ENCODE peak calls at places on chromosomes 16 and 17, in six cellular contexts. One of them, this sample, is unnamed.

GRCh38 chr16:88479795-88480760 is 27.0 kb downstream of the ZFPM1 start:
- DNase-seq in GM23338: no peak
- DNase-seq in sigmoid colon: no peak
- DNase-seq in AG04450: no peak
- DNase-seq in OCI-LY7: peak; percentile 78
- DNase-seq in A549: no peak
- DNase-seq in this sample: no peak

GRCh38 chr16:1874854-1875253 is 2.9 kb upstream of the MEIOB start:
- DNase-seq in GM23338: no peak
- DNase-seq in sigmoid colon: no peak
- DNase-seq in AG04450: no peak
- DNase-seq in OCI-LY7: no peak
- DNase-seq in A549: no peak
- DNase-seq in this sample: no peak

GRCh38 chr16:19499006-19499405 is 22.9 kb downstream of the GDE1 start:
- DNase-seq in GM23338: no peak
- DNase-seq in sigmoid colon: no peak
- DNase-seq in AG04450: no peak
- DNase-seq in OCI-LY7: no peak
- DNase-seq in A549: no peak
- DNase-seq in this sample: no peak

GRCh38 chr16:84062734-84063640 is 20.4 kb upstream of the SLC38A8 start:
- DNase-seq in GM23338: peak; percentile 92
- DNase-seq in sigmoid colon: peak; percentile 84
- DNase-seq in AG04450: peak; percentile 48
- DNase-seq in OCI-LY7: peak; percentile 34
- DNase-seq in A549: peak; percentile 78
- DNase-seq in this sample: peak; percentile 82

GRCh38 chr17:76379646-76380376 is 4.6 kb upstream of the SPHK1 start:
- DNase-seq in GM23338: no peak
- DNase-seq in sigmoid colon: no peak
- DNase-seq in AG04450: no peak
- DNase-seq in OCI-LY7: no peak
- DNase-seq in A549: no peak
- DNase-seq in this sample: no peak

GRCh38 chr16:87380875-87381274 is 2.7 kb downstream of the FBXO31 start:
- DNase-seq in GM23338: no peak
- DNase-seq in sigmoid colon: peak; percentile 12
- DNase-seq in AG04450: no peak
- DNase-seq in OCI-LY7: no peak
- DNase-seq in A549: no peak
- DNase-seq in this sample: no peak

GRCh38 chr16:68629315-68629900 is 15.7 kb upstream of the CDH3 start:
- DNase-seq in GM23338: peak; percentile 75
- DNase-seq in sigmoid colon: no peak
- DNase-seq in AG04450: no peak
- DNase-seq in OCI-LY7: no peak
- DNase-seq in A549: no peak
- DNase-seq in this sample: no peak

GRCh38 chr16:57532251-57532625 is 4.1 kb downstream of the CCDC102A start:
- DNase-seq in GM23338: no peak
- DNase-seq in sigmoid colon: peak; percentile 56
- DNase-seq in AG04450: no peak
- DNase-seq in OCI-LY7: peak; percentile 27
- DNase-seq in A549: no peak
- DNase-seq in this sample: peak; percentile 35

GRCh38 chr17:37315601-37316000 is 60.2 kb upstream of the C17orf78 start:
- DNase-seq in GM23338: no peak
- DNase-seq in sigmoid colon: no peak
- DNase-seq in AG04450: no peak
- DNase-seq in OCI-LY7: no peak
- DNase-seq in A549: no peak
- DNase-seq in this sample: no peak

GRCh38 chr16:71807905-71808592 is 585 bp downstream of the AP1G1 start:
- DNase-seq in GM23338: peak; percentile 32
- DNase-seq in sigmoid colon: peak; percentile 69
- DNase-seq in AG04450: no peak
- DNase-seq in OCI-LY7: no peak
- DNase-seq in A549: peak; percentile 40
- DNase-seq in this sample: no peak

GRCh38 chr17:50149425-50150353 is 788 bp downstream of the PPP1R9B start:
- DNase-seq in GM23338: peak; percentile 78
- DNase-seq in sigmoid colon: peak; percentile 80
- DNase-seq in AG04450: no peak
- DNase-seq in OCI-LY7: peak; percentile 86
- DNase-seq in A549: peak; percentile 76
- DNase-seq in this sample: no peak

GRCh38 chr16:57938936-57939871 is 31.7 kb downstream of the CNGB1 start:
- DNase-seq in GM23338: no peak
- DNase-seq in sigmoid colon: no peak
- DNase-seq in AG04450: no peak
- DNase-seq in OCI-LY7: no peak
- DNase-seq in A549: peak; percentile 36
- DNase-seq in this sample: peak; percentile 36

GRCh38 chr17:9566067-9566466 is 9.6 kb downstream of the STX8 start:
- DNase-seq in GM23338: no peak
- DNase-seq in sigmoid colon: no peak
- DNase-seq in AG04450: no peak
- DNase-seq in OCI-LY7: no peak
- DNase-seq in A549: no peak
- DNase-seq in this sample: no peak

GRCh38 chr16:23286131-23286532 is 16.0 kb upstream of the SCNN1B start:
- DNase-seq in GM23338: no peak
- DNase-seq in sigmoid colon: no peak
- DNase-seq in AG04450: no peak
- DNase-seq in OCI-LY7: no peak
- DNase-seq in A549: no peak
- DNase-seq in this sample: no peak

DNA sequence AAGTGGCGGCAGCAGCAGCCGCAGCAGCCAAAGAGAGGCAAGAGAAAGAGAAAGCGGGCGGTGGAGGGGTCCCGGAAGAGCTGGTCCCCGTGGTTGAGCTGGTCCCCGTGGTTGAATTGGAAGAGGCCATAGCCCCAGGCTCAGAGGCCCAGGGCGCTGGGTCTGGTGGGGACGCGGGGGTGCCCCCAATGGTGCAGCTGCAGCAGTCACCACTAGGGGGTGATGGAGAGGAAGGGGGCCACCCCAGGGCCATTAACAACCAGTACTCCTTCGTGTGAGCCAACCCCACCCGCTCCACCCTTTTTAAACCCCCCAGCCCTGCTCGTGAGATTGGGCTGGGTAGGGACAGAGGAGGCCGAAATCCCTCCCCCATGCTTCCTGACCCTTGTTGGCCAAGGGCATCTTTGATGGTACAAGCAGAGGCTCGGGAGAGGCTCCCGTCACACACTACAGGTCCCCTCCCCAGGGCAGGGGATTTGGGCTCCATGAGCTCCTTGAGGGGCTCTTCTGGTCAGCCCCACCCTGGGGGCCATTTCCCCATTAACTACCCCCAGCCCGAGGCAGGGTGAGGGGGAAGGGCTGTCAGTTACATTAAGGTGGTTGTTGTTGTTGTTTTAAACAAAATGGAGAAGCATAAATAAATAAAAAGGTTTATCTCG is 4.6 kb upstream of the ATP2A1 start:
- DNase-seq in GM23338: peak; percentile 78
- DNase-seq in sigmoid colon: no peak
- DNase-seq in AG04450: no peak
- DNase-seq in OCI-LY7: peak; percentile 50
- DNase-seq in A549: no peak
- DNase-seq in this sample: no peak
- TF ChIP-seq CTCF in GM23338: peak; percentile 66
- TF ChIP-seq CTCF in sigmoid colon: peak; percentile 37
- TF ChIP-seq CTCF in AG04450: peak; percentile 59
- TF ChIP-seq CTCF in OCI-LY7: peak; percentile 79
- TF ChIP-seq CTCF in A549: peak; percentile 50
- TF ChIP-seq CTCF in this sample: peak; percentile 29

DNA sequence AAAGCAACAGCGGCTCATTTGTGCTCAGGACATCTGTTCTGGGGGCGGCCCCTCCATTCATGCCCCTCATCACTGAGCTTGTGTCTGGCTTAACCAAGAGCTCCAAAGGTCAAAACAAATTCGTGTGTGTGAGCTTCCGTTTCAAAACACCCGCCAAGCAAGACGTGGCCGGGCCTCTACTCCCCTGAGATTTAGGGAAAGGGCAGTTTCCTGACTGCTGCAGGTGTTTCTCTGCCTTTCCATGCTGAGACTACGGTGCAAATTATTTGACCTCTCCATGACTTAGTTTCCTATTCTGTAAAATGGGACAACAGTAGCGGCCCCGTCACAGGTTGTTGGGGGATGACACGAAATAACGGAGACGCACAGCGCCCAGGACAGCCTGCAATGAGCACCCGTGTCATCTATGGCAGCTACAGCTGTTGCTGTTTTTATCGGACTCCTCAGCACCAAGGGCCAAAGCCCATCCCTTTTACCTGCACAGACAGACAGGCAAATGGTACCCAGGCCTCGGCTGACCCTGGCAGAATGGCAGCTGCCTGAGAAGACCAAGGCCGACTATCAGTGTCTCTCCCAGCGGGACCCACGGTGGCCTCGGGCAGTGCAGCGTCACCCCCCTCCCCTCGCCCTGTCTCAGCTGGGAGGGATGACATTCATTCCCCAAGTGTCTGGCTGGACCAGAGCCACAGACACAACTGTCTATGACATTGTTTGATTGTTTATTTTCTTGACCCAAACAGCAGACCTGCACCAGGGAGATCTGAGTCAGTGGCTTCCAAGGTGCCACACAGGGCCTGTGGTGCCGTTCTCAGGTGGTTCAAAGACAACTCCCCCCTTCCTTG is 50.7 kb upstream of the DOC2B start:
- DNase-seq in GM23338: no peak
- DNase-seq in sigmoid colon: peak; percentile 48
- DNase-seq in AG04450: no peak
- DNase-seq in OCI-LY7: peak; percentile 92
- DNase-seq in A549: no peak
- DNase-seq in this sample: no peak
- H3K27ac ChIP-seq in GM23338: no peak overlapping the region
- H3K27ac ChIP-seq in sigmoid colon: no peak overlapping the region
- H3K27ac ChIP-seq in AG04450: no peak overlapping the region
- H3K27ac ChIP-seq in OCI-LY7: peak overlapping the region; percentile 94
- H3K27ac ChIP-seq in A549: no peak overlapping the region
- H3K27ac ChIP-seq in this sample: no peak overlapping the region

GRCh38 chr17:15454328-15454727 is 13.1 kb downstream of the CDRT4 start:
- DNase-seq in GM23338: no peak
- DNase-seq in sigmoid colon: peak; percentile 15
- DNase-seq in AG04450: no peak
- DNase-seq in OCI-LY7: no peak
- DNase-seq in A549: no peak
- DNase-seq in this sample: no peak

GRCh38 chr17:15457723-15458094 is 9.7 kb downstream of the CDRT4 start:
- DNase-seq in GM23338: no peak
- DNase-seq in sigmoid colon: peak; percentile 84
- DNase-seq in AG04450: no peak
- DNase-seq in OCI-LY7: no peak
- DNase-seq in A549: no peak
- DNase-seq in this sample: no peak

GRCh38 chr17:15453782-15454181 is 13.6 kb downstream of the CDRT4 start:
- DNase-seq in GM23338: no peak
- DNase-seq in sigmoid colon: no peak
- DNase-seq in AG04450: no peak
- DNase-seq in OCI-LY7: no peak
- DNase-seq in A549: no peak
- DNase-seq in this sample: peak; percentile 65

GRCh38 chr17:15456486-15456885 is 10.9 kb downstream of the CDRT4 start:
- DNase-seq in GM23338: no peak
- DNase-seq in sigmoid colon: peak; percentile 76
- DNase-seq in AG04450: no peak
- DNase-seq in OCI-LY7: no peak
- DNase-seq in A549: no peak
- DNase-seq in this sample: no peak

GRCh38 chr17:15456972-15457722 is 10.3 kb downstream of the CDRT4 start:
- DNase-seq in GM23338: no peak
- DNase-seq in sigmoid colon: peak; percentile 95
- DNase-seq in AG04450: peak; percentile 80
- DNase-seq in OCI-LY7: no peak
- DNase-seq in A549: no peak
- DNase-seq in this sample: peak; percentile 76
- TF ChIP-seq CTCF in GM23338: no peak
- TF ChIP-seq CTCF in sigmoid colon: peak; percentile 39
- TF ChIP-seq CTCF in AG04450: peak; percentile 70
- TF ChIP-seq CTCF in OCI-LY7: no peak
- TF ChIP-seq CTCF in A549: no peak
- TF ChIP-seq CTCF in this sample: peak; percentile 31

GRCh38 chr17:30363715-30364202 is 15.0 kb upstream of the CPD start:
- DNase-seq in GM23338: no peak
- DNase-seq in sigmoid colon: no peak
- DNase-seq in AG04450: peak; percentile 81
- DNase-seq in OCI-LY7: peak; percentile 68
- DNase-seq in A549: no peak
- DNase-seq in this sample: no peak
- H3K27ac ChIP-seq in GM23338: no peak overlapping the region
- H3K27ac ChIP-seq in sigmoid colon: no peak overlapping the region
- H3K27ac ChIP-seq in AG04450: no peak overlapping the region
- H3K27ac ChIP-seq in OCI-LY7: peak overlapping the region; percentile 47
- H3K27ac ChIP-seq in A549: peak overlapping the region; percentile 6
- H3K27ac ChIP-seq in this sample: no peak overlapping the region

GRCh38 chr17:41687828-41688640 is 651 bp upstream of the EIF1 start:
- DNase-seq in GM23338: peak; percentile 46
- DNase-seq in sigmoid colon: peak; percentile 81
- DNase-seq in AG04450: no peak
- DNase-seq in OCI-LY7: peak; percentile 68
- DNase-seq in A549: peak; percentile 75
- DNase-seq in this sample: peak; percentile 58
- TF ChIP-seq CTCF in GM23338: peak; percentile 47
- TF ChIP-seq CTCF in sigmoid colon: no peak
- TF ChIP-seq CTCF in AG04450: peak; percentile 11
- TF ChIP-seq CTCF in OCI-LY7: peak; percentile 93
- TF ChIP-seq CTCF in A549: peak; percentile 89
- TF ChIP-seq CTCF in this sample: peak; percentile 23

GRCh38 chr16:80346160-80346632 is 194.6 kb upstream of the DYNLRB2 start:
- DNase-seq in GM23338: no peak
- DNase-seq in sigmoid colon: no peak
- DNase-seq in AG04450: no peak
- DNase-seq in OCI-LY7: peak; percentile 2
- DNase-seq in A549: no peak
- DNase-seq in this sample: no peak
- H3K27ac ChIP-seq in GM23338: no peak overlapping the region
- H3K27ac ChIP-seq in sigmoid colon: no peak overlapping the region
- H3K27ac ChIP-seq in AG04450: no peak overlapping the region
- H3K27ac ChIP-seq in OCI-LY7: no peak overlapping the region
- H3K27ac ChIP-seq in A549: no peak overlapping the region
- H3K27ac ChIP-seq in this sample: no peak overlapping the region

DNA sequence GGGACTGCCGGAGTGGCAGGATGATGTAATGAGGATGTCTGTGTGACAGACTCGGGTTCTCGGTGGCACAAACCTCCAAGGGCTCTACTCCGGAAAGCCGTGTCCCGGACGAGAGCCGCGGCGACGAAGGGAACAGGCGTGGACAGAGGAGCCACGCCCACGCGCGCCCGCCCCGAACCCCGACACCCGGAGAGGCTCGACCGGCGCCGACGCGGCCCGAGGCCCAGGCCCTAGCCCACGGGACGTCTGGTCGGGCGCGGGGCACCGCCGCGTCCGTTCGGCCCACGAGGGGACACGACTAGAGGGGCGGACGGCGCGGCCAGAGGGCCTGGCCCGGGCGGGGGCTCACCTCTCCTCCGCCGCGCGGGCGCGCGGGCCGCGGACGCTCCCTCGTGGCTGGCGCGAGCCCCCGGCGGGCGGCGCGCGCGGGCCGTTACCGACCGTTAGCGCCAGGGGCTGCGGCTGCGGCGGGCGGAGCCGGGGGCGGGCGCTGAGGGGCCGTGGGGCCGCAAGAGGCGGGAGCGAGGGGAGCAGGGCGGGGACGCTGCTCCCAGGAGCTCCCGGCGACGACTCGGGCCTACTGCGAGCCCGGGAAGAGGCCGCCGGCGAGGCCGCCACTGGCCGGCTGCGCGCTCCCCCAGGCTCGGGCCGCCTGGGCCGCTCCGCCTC is 2.1 kb upstream of the IRX5 start:
- DNase-seq in GM23338: peak; percentile 15
- DNase-seq in sigmoid colon: no peak
- DNase-seq in AG04450: no peak
- DNase-seq in OCI-LY7: peak; percentile 85
- DNase-seq in A549: peak; percentile 69
- DNase-seq in this sample: no peak
- TF ChIP-seq CTCF in GM23338: no peak
- TF ChIP-seq CTCF in sigmoid colon: no peak
- TF ChIP-seq CTCF in AG04450: no peak
- TF ChIP-seq CTCF in OCI-LY7: no peak
- TF ChIP-seq CTCF in A549: no peak
- TF ChIP-seq CTCF in this sample: no peak